ENCODE peak calls at places on chromosomes 5 and 9, in eight cellular contexts. T, E, O, M, J, K, H and F are unnamed samples.

GRCh38 chr5:90982576-90982975 is 400.5 kb downstream of the ARRDC3 start:
- DNase-seq in T (no peak), E (no peak), O (peak; percentile 70), M (no peak), J (no peak), K (no peak), H (no peak), F (no peak)

GRCh38 chr5:179806250-179807045 is at the start of gene MGAT4B:
- DNase-seq in T (peak; percentile 74), E (no peak), O (peak; percentile 83), M (peak; percentile 88), J (peak; percentile 84), K (peak; percentile 84), H (peak; percentile 91), F (peak; percentile 81)

GRCh38 chr9:18703086-18703750 is 229.3 kb downstream of the ADAMTSL1 start:
- DNase-seq in T (no peak), E (no peak), O (peak; percentile 67), M (no peak), J (no peak), K (no peak), H (no peak), F (no peak)

GRCh38 chr9:9912459-9912858 is 700.3 kb downstream of the PTPRD start:
- DNase-seq in T (no peak), E (no peak), O (no peak), M (no peak), J (no peak), K (no peak), H (no peak), F (no peak)

GRCh38 chr9:8533681-8534080 is 734.1 kb upstream of the DMAC1 start:
- DNase-seq in T (no peak), E (no peak), O (no peak), M (no peak), J (no peak), K (no peak), H (no peak), F (no peak)

GRCh38 chr5:67028371-67028770 is 168.2 kb downstream of the CD180 start:
- DNase-seq in T (no peak), E (no peak), O (no peak), M (no peak), J (no peak), K (no peak), H (no peak), F (peak; percentile 30)

GRCh38 chr5:135398160-135398854 is 724 bp downstream of the MACROH2A1 start:
- DNase-seq in T (peak; percentile 38), E (no peak), O (peak; percentile 43), M (peak; percentile 38), J (peak; percentile 52), K (peak; percentile 48), H (no peak), F (peak; percentile 34)

GRCh38 chr5:140041492-140042421 is 1.3 kb downstream of the NRG2 start:
- DNase-seq in T (peak; percentile 89), E (no peak), O (peak; percentile 58), M (peak; percentile 31), J (peak; percentile 1), K (peak; percentile 52), H (peak; percentile 78), F (peak; percentile 66)

GRCh38 chr5:55241756-55242155 is 8.3 kb upstream of the CCNO start:
- DNase-seq in T (no peak), E (no peak), O (no peak), M (no peak), J (no peak), K (no peak), H (no peak), F (no peak)

GRCh38 chr5:157219491-157220271 is 39.0 kb downstream of the ITK start:
- DNase-seq in T (no peak), E (no peak), O (peak; percentile 6), M (peak; percentile 31), J (peak; percentile 73), K (no peak), H (no peak), F (no peak)

GRCh38 chr9:129176786-129177442 is 1.1 kb downstream of the IER5L start:
- DNase-seq in T (peak; percentile 27), E (no peak), O (peak; percentile 57), M (no peak), J (peak; percentile 45), K (no peak), H (no peak), F (peak; percentile 49)

GRCh38 chr5:127957183-127957582 is 126.4 kb upstream of the SLC12A2 start:
- DNase-seq in T (peak; percentile 78), E (no peak), O (peak; percentile 59), M (no peak), J (no peak), K (no peak), H (no peak), F (peak; percentile 53)

GRCh38 chr5:178296066-178296465 is 63.5 kb upstream of the PHYKPL start:
- DNase-seq in T (no peak), E (no peak), O (no peak), M (no peak), J (no peak), K (no peak), H (peak; percentile 25), F (no peak)

GRCh38 chr5:77074745-77075144 is 12.3 kb downstream of the ZBED3 start:
- DNase-seq in T (no peak), E (no peak), O (no peak), M (no peak), J (no peak), K (no peak), H (no peak), F (no peak)

GRCh38 chr5:95986937-95987520 is 25.4 kb upstream of the ELL2 start:
- DNase-seq in T (no peak), E (no peak), O (no peak), M (no peak), J (no peak), K (no peak), H (no peak), F (no peak)

GRCh38 chr5:77076961-77077820 is 9.9 kb downstream of the ZBED3 start:
- DNase-seq in T (peak; percentile 49), E (peak; percentile 84), O (peak; percentile 76), M (peak; percentile 87), J (peak; percentile 85), K (no peak), H (peak; percentile 94), F (peak; percentile 46)

GRCh38 chr9:91421987-91422765 is 1.5 kb downstream of the NFIL3 start:
- DNase-seq in T (peak; percentile 50), E (no peak), O (peak; percentile 53), M (no peak), J (no peak), K (no peak), H (no peak), F (peak; percentile 47)

GRCh38 chr5:113217619-113218184 is 217.1 kb downstream of the TSSK1B start:
- DNase-seq in T (no peak), E (no peak), O (no peak), M (no peak), J (no peak), K (no peak), H (no peak), F (no peak)